ENCODE peak calls at places on chromosomes 11 and 22, in four cellular contexts. V, D, S and Q are unnamed samples.

GRCh38 chr11:110297082-110297725 is 790 bp upstream of the RDX start:
- DNase-seq in V (no peak), D (no peak), S (no peak), Q (no peak)

GRCh38 chr22:25777870-25778269 is 35.9 kb downstream of the MYO18B start:
- DNase-seq in V (no peak), D (no peak), S (no peak), Q (no peak)

GRCh38 chr11:93133710-93134109 is 64.1 kb downstream of the SLC36A4 start:
- DNase-seq in V (no peak), D (no peak), S (no peak), Q (no peak)

GRCh38 chr22:26529345-26529744 is 17.1 kb upstream of the TFIP11 start:
- DNase-seq in V (no peak), D (no peak), S (no peak), Q (no peak)

GRCh38 chr22:39055658-39056057 is 15.0 kb downstream of the APOBEC3F start:
- DNase-seq in V (no peak), D (no peak), S (no peak), Q (no peak)

GRCh38 chr11:10303558-10304363 is 1.1 kb upstream of the ADM start:
- DNase-seq in V (no peak), D (no peak), S (no peak), Q (no peak)

GRCh38 chr11:57214494-57214893 is 22.6 kb downstream of the APLNR start:
- DNase-seq in V (no peak), D (no peak), S (no peak), Q (no peak)

GRCh38 chr22:46079861-46080821 is 70.2 kb upstream of the PPARA start:
- DNase-seq in V (no peak), D (no peak), S (peak), Q (no peak)

GRCh38 chr11:35983965-35984364 is 40.1 kb downstream of the LDLRAD3 start:
- DNase-seq in V (no peak), D (no peak), S (no peak), Q (no peak)

GRCh38 chr11:35014352-35014751 is 97.9 kb downstream of the PDHX start:
- DNase-seq in V (no peak), D (no peak), S (no peak), Q (no peak)

GRCh38 chr11:16843307-16843706 is 104.9 kb downstream of the C11orf58 start:
- DNase-seq in V (no peak), D (no peak), S (no peak), Q (no peak)